ENCODE peak calls at places on chromosomes 1 and 21, in four cellular contexts. S, B, C and V are unnamed samples.

GRCh38 chr1:21318714-21319159 is 28.5 kb upstream of the ECE1 start:
- ATAC-seq in S (no peak), B (no peak), C (no peak), V (peak; percentile 46)

GRCh38 chr1:12184008-12184681 is 17.4 kb downstream of the TNFRSF1B start:
- ATAC-seq in S (peak; percentile 76), B (peak; percentile 82), C (peak; percentile 24), V (peak; percentile 90)

GRCh38 chr1:83588140-83588539 is 410.8 kb downstream of the TTLL7 start:
- ATAC-seq in S (no peak), B (no peak), C (no peak), V (no peak)

GRCh38 chr1:10726355-10726754 is 70.1 kb downstream of the CASZ1 start:
- ATAC-seq in S (no peak), B (peak; percentile 39), C (no peak), V (peak; percentile 65)

GRCh38 chr1:97934491-97934890 is 13.7 kb upstream of the DPYD start:
- ATAC-seq in S (no peak), B (no peak), C (no peak), V (no peak)

GRCh38 chr1:1324084-1324523 is 356 bp downstream of the INTS11 start:
- ATAC-seq in S (peak; percentile 54), B (no peak), C (peak; percentile 3), V (no peak)

GRCh38 chr1:38336961-38337360 is 290.4 kb upstream of the POU3F1 start:
- ATAC-seq in S (no peak), B (no peak), C (no peak), V (no peak)

GRCh38 chr1:241848680-241849344 is 808 bp downstream of the EXO1 start:
- ATAC-seq in S (peak; percentile 41), B (no peak), C (peak; percentile 22), V (no peak)

GRCh38 chr1:53783056-53783455 is 44.1 kb upstream of the GLIS1 start:
- ATAC-seq in S (peak; percentile 54), B (no peak), C (no peak), V (no peak)

GRCh38 chr1:151897861-151898468 is 11.3 kb downstream of the THEM4 start:
- ATAC-seq in S (no peak), B (no peak), C (no peak), V (no peak)

GRCh38 chr1:67711150-67711849 is 26.3 kb downstream of the GADD45A start:
- ATAC-seq in S (no peak), B (no peak), C (no peak), V (no peak)
- H3K9me3 ChIP-seq in S (no peaks in the 10 kb centered on the region), B (no peaks in the 10 kb centered on the region), C (no peaks in the 10 kb centered on the region), V (no peaks in the 10 kb centered on the region)

GRCh38 chr1:61050541-61051454 is 31.6 kb upstream of the NFIA start:
- ATAC-seq in S (no peak), B (no peak), C (peak; percentile 62), V (peak; percentile 75)
- TF ChIP-seq EP300 in S (no peak), B (no peak), C (no peak), V (no peak)

GRCh38 chr1:178724734-178725602 is at the start of gene RALGPS2:
- ATAC-seq in S (peak; percentile 84), B (peak; percentile 89), C (peak; percentile 74), V (peak; percentile 87)
- TF ChIP-seq POLR2AphosphoS5 in S (no peak), B (no peak), C (peak; percentile 60), V (peak; percentile 49)

DNA sequence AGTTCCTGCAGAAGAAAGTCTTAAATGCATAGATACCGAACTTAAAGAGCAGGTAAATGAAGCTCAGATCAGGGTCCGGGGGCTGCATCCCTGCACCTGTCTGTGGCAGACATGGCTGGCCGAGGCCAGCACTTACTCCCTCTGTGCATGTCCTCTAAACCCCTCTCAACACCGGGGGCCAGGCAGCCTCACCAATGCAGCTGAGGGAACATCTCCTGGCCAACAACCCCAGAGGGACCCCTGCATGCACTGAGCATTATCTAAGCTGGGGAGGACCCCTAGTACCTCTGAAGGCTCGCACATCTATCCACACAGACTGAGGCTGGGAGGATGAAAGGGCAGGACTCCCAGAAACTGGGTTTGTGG is 18.4 kb downstream of the TTC34 start:
- ATAC-seq in S (no peak), B (no peak), C (no peak), V (no peak)
- H3K9me3 ChIP-seq in S (no peaks in the 10 kb centered on the region), B (peaks cover 26% of the 10 kb centered on the region), C (peaks cover 8% of the 10 kb centered on the region), V (peaks cover 42% of the 10 kb centered on the region)

GRCh38 chr21:25901580-25901979 is 166.8 kb downstream of the GABPA start:
- ATAC-seq in S (no peak), B (no peak), C (no peak), V (no peak)
- TF ChIP-seq EP300 in S (no peak), B (no peak), C (no peak), V (no peak)

GRCh38 chr1:71548398-71548797 is 467.6 kb upstream of the ZRANB2 start:
- ATAC-seq in S (no peak), B (no peak), C (no peak), V (no peak)
- TF ChIP-seq POLR2AphosphoS5 in S (no peak), B (no peak), C (no peak), V (no peak)

GRCh38 chr1:182237329-182237728 is 154.3 kb downstream of the GLUL start:
- ATAC-seq in S (no peak), B (no peak), C (peak; percentile 41), V (no peak)
- H3K9me3 ChIP-seq in S (no peaks in the 10 kb centered on the region), B (no peaks in the 10 kb centered on the region), C (no peaks in the 10 kb centered on the region), V (no peaks in the 10 kb centered on the region)